ENCODE peak calls at places on chromosomes 3 and 15, in ten cellular contexts. N is sigmoid colon, Q is upper lobe of left lung, T is right lobe of liver, X is heart left ventricle, D is K562, V is body of pancreas, K is prostate gland, E is NB4, A is H54. Y is an unnamed sample.

GRCh38 chr15:71057143-71057542 is 58.1 kb upstream of the THSD4 start:
- DNase-seq in E (no peak), T (no peak), N (no peak), A (no peak), K (no peak), Q (no peak), X (no peak), V (no peak), D (no peak), Y (no peak)

GRCh38 chr3:151345854-151346253 is 16.5 kb upstream of the P2RY13 start:
- DNase-seq in D (no peak), E (no peak), N (no peak), A (no peak), V (peak), X (no peak), Q (no peak), K (peak), T (no peak), Y (no peak)

GRCh38 chr3:186380622-186381380 is 18.8 kb upstream of the DGKG start:
- DNase-seq in A (no peak), T (no peak), N (no peak), V (no peak), E (no peak), X (no peak), K (no peak), D (no peak), Q (no peak), Y (no peak)

GRCh38 chr15:62756995-62757360 is 285.6 kb upstream of the TPM1 start:
- DNase-seq in D (no peak), Q (no peak), X (no peak), A (no peak), N (no peak), K (no peak), E (no peak), V (no peak), T (no peak), Y (no peak)

GRCh38 chr3:69435274-69436262 is 49.7 kb upstream of the FRMD4B start:
- DNase-seq in K (no peak), A (no peak), V (no peak), N (no peak), E (no peak), T (no peak), Q (no peak), X (no peak), D (no peak), Y (no peak)

GRCh38 chr15:97319316-97319715 is 641.2 kb upstream of the ARRDC4 start:
- DNase-seq in X (no peak), N (no peak), A (no peak), D (no peak), T (no peak), E (no peak), Q (no peak), V (peak), K (no peak), Y (no peak)

GRCh38 chr15:66927326-66928077 is 137.9 kb upstream of the SMAD3 start:
- DNase-seq in Q (no peak), D (no peak), E (no peak), K (no peak), T (peak), X (no peak), A (no peak), V (no peak), N (peak), Y (no peak)

GRCh38 chr3:20873235-20873634 is 687.2 kb upstream of the SGO1 start:
- DNase-seq in X (no peak), Q (no peak), K (no peak), V (no peak), N (no peak), T (no peak), E (no peak), D (no peak), A (no peak), Y (no peak)

GRCh38 chr15:41827290-41827879 is 507 bp upstream of the JMJD7 start:
- DNase-seq in V (peak), X (no peak), T (peak), Q (peak), A (no peak), N (peak), D (no peak), K (peak), E (no peak), Y (no peak)

GRCh38 chr3:72338082-72338941 is 509.9 kb downstream of the SHQ1 start:
- DNase-seq in A (peak), E (no peak), Q (no peak), K (no peak), T (no peak), D (no peak), N (no peak), X (no peak), V (no peak), Y (peak)

GRCh38 chr3:42535981-42536784 is 33.7 kb downstream of the VIPR1 start:
- DNase-seq in K (peak), Q (peak), V (peak), T (no peak), E (peak), A (peak), X (no peak), D (peak), N (no peak), Y (peak)

GRCh38 chr15:95277266-95277665 is 1045.9 kb downstream of the MCTP2 start:
- DNase-seq in V (no peak), Q (no peak), D (no peak), N (peak), X (no peak), E (no peak), A (no peak), K (no peak), T (no peak), Y (no peak)

GRCh38 chr3:172711457-172711800 is 562 bp upstream of the NCEH1 start:
- DNase-seq in D (peak), T (no peak), X (no peak), A (peak), Q (no peak), K (no peak), V (peak), E (peak), N (no peak), Y (no peak)

GRCh38 chr3:172708905-172709775 is 1.7 kb downstream of the NCEH1 start:
- DNase-seq in E (no peak), V (no peak), Q (no peak), K (no peak), N (no peak), X (no peak), A (no peak), T (no peak), D (no peak), Y (no peak)

GRCh38 chr3:172710709-172711456 is at the start of gene NCEH1:
- DNase-seq in A (peak), D (peak), X (peak), V (peak), T (peak), K (peak), N (peak), E (peak), Q (peak), Y (peak)

GRCh38 chr3:172707967-172708366 is 2.9 kb downstream of the NCEH1 start:
- DNase-seq in D (no peak), Q (no peak), N (no peak), T (no peak), X (no peak), K (no peak), V (no peak), E (no peak), A (no peak), Y (no peak)

DNA sequence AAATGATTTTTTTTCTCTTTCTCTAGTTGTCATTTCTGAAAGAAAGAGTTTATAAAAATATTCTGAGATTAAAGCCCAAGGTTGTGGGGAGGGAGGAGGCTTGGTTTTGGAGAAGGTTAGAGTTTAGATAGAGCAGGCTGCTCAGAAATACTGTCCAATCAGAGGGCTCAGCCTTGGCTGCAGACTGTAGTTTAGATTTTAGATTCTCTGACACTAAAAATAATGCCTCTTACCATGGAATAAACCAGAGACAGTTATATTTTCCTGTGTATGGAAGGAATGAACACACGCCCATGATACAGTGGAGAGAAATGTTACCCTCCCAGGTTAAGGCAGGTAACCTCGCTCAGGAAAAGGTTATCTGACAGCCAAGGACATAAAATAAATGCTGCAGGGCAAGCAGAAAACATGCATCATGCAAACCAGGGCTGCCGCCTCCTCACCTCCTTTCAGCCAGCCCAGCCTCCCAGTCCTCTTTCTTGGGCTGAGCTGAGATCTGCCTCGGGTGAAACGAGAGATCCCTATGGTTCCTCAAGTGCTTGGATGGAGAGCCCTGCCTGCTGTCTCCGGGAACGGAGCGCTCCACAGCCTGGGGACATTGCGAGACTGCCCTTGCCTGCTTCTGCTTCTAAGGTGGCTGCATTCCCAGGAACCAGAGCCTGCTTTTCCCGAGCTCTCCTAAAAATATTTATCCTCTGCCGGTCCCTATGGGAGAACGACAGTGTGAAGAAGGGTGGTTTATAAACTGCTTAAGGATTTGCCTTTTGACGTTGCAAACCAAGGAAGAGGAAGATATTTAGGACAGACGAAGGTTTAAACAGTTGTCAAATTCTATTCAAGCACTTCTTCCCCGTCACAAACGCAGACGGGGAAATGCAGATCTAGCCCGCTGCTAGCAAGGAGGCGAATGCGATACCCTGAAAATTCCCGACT is 825 bp downstream of the NCEH1 start:
- DNase-seq in E (peak), T (peak), D (peak), X (peak), K (peak), N (peak), V (peak), A (no peak), Q (no peak), Y (peak)
- TF ChIP-seq POLR2A in E (no peak), T (no peak), D (no peak), X (no peak), K (no peak), N (no peak), V (no peak), A (no peak), Q (no peak), Y (no peak)

DNA sequence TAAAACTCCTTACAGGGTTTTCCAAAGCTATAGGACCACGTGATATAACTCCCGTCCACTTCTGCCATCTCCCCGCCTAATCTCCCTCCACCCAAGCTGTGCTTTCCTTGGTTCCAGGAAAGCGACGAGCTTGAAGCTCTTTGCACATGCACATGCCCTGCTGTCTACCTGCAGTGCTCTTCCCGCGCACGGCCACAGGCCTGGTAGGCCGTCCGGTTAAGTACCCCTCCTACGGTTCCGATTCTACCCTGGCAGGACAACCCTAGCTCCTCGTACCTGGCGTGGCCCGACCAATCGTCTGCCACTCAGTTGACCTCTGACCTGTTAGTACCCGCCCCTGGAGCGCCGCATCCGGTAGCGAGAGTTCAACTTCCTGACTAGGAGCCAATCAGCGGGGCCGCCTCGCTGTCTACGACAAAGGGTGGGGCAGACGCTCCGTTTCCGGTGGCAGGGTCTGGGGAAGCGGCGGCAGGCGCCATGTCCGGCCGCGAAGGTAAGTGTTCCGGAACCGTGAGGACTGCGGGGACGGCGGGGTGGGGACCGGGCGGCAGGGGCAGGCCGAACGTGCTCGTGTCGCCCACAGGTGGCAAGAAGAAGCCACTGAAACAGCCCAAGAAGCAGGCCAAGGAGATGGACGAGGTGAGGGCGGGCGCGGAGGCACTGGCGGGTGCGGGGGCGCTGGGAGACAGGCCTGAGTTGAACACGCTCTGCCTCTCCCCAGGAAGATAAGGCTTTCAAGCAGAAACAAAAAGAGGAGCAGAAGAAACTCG is at the start of the genes CCDC51 and TMA7:
- DNase-seq in X (peak), D (peak), K (peak), A (peak), E (peak), V (peak), T (peak), Q (peak), N (peak), Y (peak)
- TF ChIP-seq POLR2A in X (no peak), D (peak), K (peak), A (peak), E (peak), V (peak), T (peak), Q (peak), N (peak), Y (peak)

DNA sequence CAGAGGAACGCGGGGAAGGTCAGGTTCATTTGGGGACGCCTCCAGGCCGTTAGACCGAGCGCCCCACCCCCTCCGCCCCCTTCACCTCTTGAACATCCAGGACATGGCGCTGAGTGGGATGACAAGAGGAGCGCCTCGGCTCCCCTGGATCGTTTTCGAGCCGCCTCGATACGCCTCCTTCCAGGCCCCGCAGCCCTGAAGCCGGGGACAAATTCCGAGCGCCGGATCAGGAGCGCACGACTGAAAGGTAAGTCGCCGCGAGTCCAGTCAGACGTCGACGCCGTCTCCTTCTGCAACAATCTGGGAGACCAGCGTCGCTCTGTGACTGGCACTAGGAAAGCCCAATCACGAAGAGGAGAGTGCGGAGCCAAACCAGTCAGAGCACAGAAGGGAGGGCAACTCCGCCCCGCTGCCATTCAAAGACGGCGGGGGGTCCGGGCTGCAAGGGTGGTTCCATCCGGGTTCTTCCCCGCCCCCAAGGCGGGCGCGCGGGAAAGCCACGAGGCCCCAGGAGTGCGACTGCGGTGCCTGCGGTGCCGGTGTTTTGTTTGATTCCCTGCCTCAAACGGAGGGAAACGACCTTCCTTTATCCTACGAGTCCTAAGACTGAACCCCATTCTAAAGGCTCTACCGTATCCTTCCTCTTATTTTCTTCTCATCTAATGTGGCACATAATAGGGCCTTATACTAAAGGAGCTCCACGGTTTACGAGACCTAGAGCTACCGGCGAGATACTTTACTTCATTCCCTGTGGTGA is at the start of gene HLTF:
- DNase-seq in Q (peak), E (peak), V (peak), A (peak), N (peak), T (peak), X (peak), K (peak), D (peak), Y (peak)
- TF ChIP-seq POLR2A in Q (peak), E (peak), V (peak), A (peak), N (peak), T (peak), X (no peak), K (peak), D (peak), Y (no peak)

GRCh38 chr3:170357920-170358854 is 672 bp downstream of the SKIL start:
- DNase-seq in A (peak), Q (peak), E (peak), T (peak), X (peak), N (peak), V (peak), K (peak), D (peak), Y (peak)
- TF ChIP-seq POLR2A in A (peak), Q (no peak), E (no peak), T (no peak), X (no peak), N (no peak), V (no peak), K (no peak), D (peak), Y (no peak)

GRCh38 chr15:57527382-57528091 is 64.2 kb upstream of the MYZAP start:
- DNase-seq in K (peak), N (peak), E (peak), Q (no peak), D (peak), T (no peak), X (no peak), V (peak), A (peak), Y (no peak)

GRCh38 chr15:57526615-57527014 is 65.1 kb upstream of the MYZAP start:
- DNase-seq in N (no peak), X (no peak), A (no peak), V (no peak), Q (no peak), K (no peak), T (no peak), E (no peak), D (no peak), Y (no peak)

GRCh38 chr15:57522148-57522547 is 69.6 kb upstream of the MYZAP start:
- DNase-seq in X (no peak), D (no peak), V (peak), K (peak), A (no peak), T (peak), E (no peak), Q (no peak), N (no peak), Y (no peak)

GRCh38 chr15:57526076-57526475 is 65.6 kb upstream of the MYZAP start:
- DNase-seq in Q (no peak), T (no peak), E (no peak), X (no peak), A (no peak), N (no peak), D (no peak), K (no peak), V (no peak), Y (no peak)

GRCh38 chr15:57525581-57525980 is 66.1 kb upstream of the MYZAP start:
- DNase-seq in V (no peak), T (no peak), E (no peak), Q (no peak), A (no peak), K (no peak), D (no peak), X (no peak), N (no peak), Y (no peak)
- TF ChIP-seq POLR2A in V (no peak), T (no peak), E (no peak), Q (no peak), A (no peak), K (no peak), D (no peak), X (no peak), N (no peak), Y (no peak)

GRCh38 chr3:194571491-194571941 is 61.7 kb downstream of the TMEM44 start:
- DNase-seq in X (no peak), T (no peak), K (no peak), N (no peak), D (no peak), Q (no peak), V (no peak), A (no peak), E (no peak), Y (no peak)
- TF ChIP-seq POLR2A in X (no peak), T (no peak), K (no peak), N (no peak), D (no peak), Q (no peak), V (no peak), A (no peak), E (no peak), Y (no peak)

GRCh38 chr15:80637747-80638146 is 57.4 kb upstream of the ABHD17C start:
- DNase-seq in D (no peak), Q (no peak), X (no peak), T (no peak), N (no peak), V (no peak), E (no peak), K (no peak), A (no peak), Y (no peak)

GRCh38 chr15:80636675-80637074 is 58.4 kb upstream of the ABHD17C start:
- DNase-seq in A (no peak), X (no peak), D (peak), T (no peak), Q (no peak), E (no peak), N (no peak), V (no peak), K (peak), Y (no peak)

GRCh38 chr15:80638553-80639167 is 56.5 kb upstream of the ABHD17C start:
- DNase-seq in T (no peak), V (no peak), K (no peak), N (no peak), A (no peak), D (no peak), E (no peak), Q (no peak), X (no peak), Y (no peak)

GRCh38 chr15:80633235-80633634 is 61.9 kb upstream of the ABHD17C start:
- DNase-seq in X (no peak), T (no peak), N (no peak), Q (no peak), K (no peak), V (no peak), A (no peak), E (no peak), D (no peak), Y (no peak)

GRCh38 chr15:80635953-80636352 is 59.2 kb upstream of the ABHD17C start:
- DNase-seq in A (no peak), K (no peak), D (no peak), Q (no peak), T (no peak), N (peak), V (peak), E (no peak), X (no peak), Y (no peak)
- TF ChIP-seq POLR2A in A (no peak), K (no peak), D (no peak), Q (no peak), T (no peak), N (no peak), V (no peak), E (no peak), X (no peak), Y (no peak)